ENCODE peak calls at places on chromosome 16, in four cellular contexts. Q is lower leg skin; D is CD8-positive, alpha-beta T cell; S is stimulated activated CD4-positive, alpha-beta T cell treated with anti-CD3 and anti-CD28 coated beads, Interleukin-15, amount 100 ng/mL, for 24 hours. E is an unnamed sample.
A peak's percentile ranks its signal among the peaks of the same experiment; 100 is the strongest.

GRCh38 chr16:89815639-89816348 is 653 bp downstream of the FANCA start:
- DNase-seq in Q (no peak), D (no peak), S (peak; percentile 36), E (peak; percentile 25)

GRCh38 chr16:10923650-10924214 is 18.5 kb downstream of the DEXI start:
- DNase-seq in Q (no peak), D (no peak), S (no peak), E (no peak)

GRCh38 chr16:79599256-79599836 is 1.2 kb downstream of the MAF start:
- DNase-seq in Q (no peak), D (peak; percentile 10), S (peak; percentile 41), E (no peak)

GRCh38 chr16:30654856-30655255 is 3.4 kb upstream of the FBRS start:
- DNase-seq in Q (no peak), D (no peak), S (no peak), E (no peak)

GRCh38 chr16:22220714-22221113 is 14.6 kb downstream of the EEF2K start:
- DNase-seq in Q (no peak), D (no peak), S (no peak), E (no peak)

GRCh38 chr16:57544129-57544653 is 1.7 kb downstream of the ADGRG5 start:
- DNase-seq in Q (no peak), D (no peak), S (peak; percentile 38), E (peak; percentile 58)

GRCh38 chr16:1204941-1205340 is 20.1 kb downstream of the TPSG1 start:
- DNase-seq in Q (no peak), D (no peak), S (no peak), E (no peak)

GRCh38 chr16:56294014-56294413 is 102.7 kb downstream of the GNAO1 start:
- DNase-seq in Q (no peak), D (no peak), S (no peak), E (no peak)

GRCh38 chr16:4110680-4111079 is 5.6 kb downstream of the ADCY9 start:
- DNase-seq in Q (no peak), D (no peak), S (no peak), E (no peak)

GRCh38 chr16:57141822-57142631 is 43.8 kb downstream of the PSME3IP1 start:
- DNase-seq in Q (no peak), D (peak; percentile 29), S (peak; percentile 41), E (peak; percentile 39)

GRCh38 chr16:66378739-66379570 is 12.5 kb downstream of the CDH5 start:
- DNase-seq in Q (no peak), D (no peak), S (no peak), E (no peak)

E was measured in activated CD4-positive, alpha-beta memory T cell treated with anti-CD3 and anti-CD28 coated beads for 36 hours.